ENCODE peak calls at places on chromosomes 3 and 15, in ten cellular contexts. H is fibroblast of lung, W is tibial artery, T is AG09309, Q is thoracic aorta, F is adrenal gland, G is AG04450, Z is astrocyte of the cerebellum, C is cardiac muscle cell, D is epithelial cell of esophagus. I is an unnamed sample.

GRCh38 chr15:80309769-80310384 is 57.9 kb upstream of the CTXND1 start:
- DNase-seq in H (peak), W (no peak), D (peak), Z (no peak), F (peak), Q (no peak), G (no peak), C (peak), T (peak), I (peak)

GRCh38 chr15:92629975-92630626 is 25.5 kb downstream of the FAM174B start:
- DNase-seq in T (no peak), D (no peak), Q (no peak), F (no peak), G (no peak), C (no peak), W (no peak), H (no peak), Z (no peak), I (no peak)

GRCh38 chr15:97817266-97817890 is 143.1 kb upstream of the ARRDC4 start:
- DNase-seq in Z (no peak), D (no peak), W (no peak), Q (no peak), F (no peak), T (no peak), C (no peak), G (no peak), H (no peak), I (no peak)

GRCh38 chr3:138729279-138729678 is 105.4 kb downstream of the PIK3CB start:
- DNase-seq in W (no peak), H (no peak), T (no peak), D (no peak), Q (no peak), C (no peak), F (no peak), Z (no peak), G (no peak), I (peak)

GRCh38 chr15:90895571-90896117 is 7.5 kb upstream of the MAN2A2 start:
- DNase-seq in D (no peak), G (no peak), C (no peak), H (no peak), F (peak), Q (no peak), W (no peak), Z (no peak), T (no peak), I (no peak)

GRCh38 chr3:23999012-23999641 is 54.0 kb downstream of the NR1D2 start:
- DNase-seq in Q (peak), H (peak), G (peak), Z (peak), C (peak), W (peak), D (peak), F (peak), T (no peak), I (no peak)

GRCh38 chr15:79308874-79309273 is 2.0 kb upstream of the TMED3 start:
- DNase-seq in W (no peak), F (no peak), T (no peak), D (no peak), C (no peak), Q (no peak), H (no peak), Z (no peak), G (no peak), I (no peak)

GRCh38 chr3:186930639-186931486 is 537 bp downstream of the ST6GAL1 start:
- DNase-seq in T (no peak), G (no peak), Q (peak), F (peak), D (peak), C (peak), H (peak), Z (no peak), W (peak), I (no peak)

GRCh38 chr3:10160925-10161324 is 3.8 kb upstream of the IRAK2 start:
- DNase-seq in G (no peak), T (no peak), D (no peak), W (no peak), Z (no peak), F (no peak), H (no peak), C (no peak), Q (no peak), I (no peak)

GRCh38 chr3:67947808-67948508 is 293.5 kb upstream of the SUCLG2 start:
- DNase-seq in Z (no peak), G (no peak), C (no peak), T (no peak), D (no peak), Q (no peak), W (no peak), F (no peak), H (no peak), I (no peak)

GRCh38 chr3:161859870-161860450 is 363.4 kb downstream of the OTOL1 start:
- DNase-seq in H (no peak), T (no peak), W (no peak), C (peak), F (no peak), G (no peak), Z (no peak), Q (no peak), D (no peak), I (no peak)

GRCh38 chr3:188546835-188547670 is 393.1 kb downstream of the LPP start:
- DNase-seq in Z (no peak), T (no peak), G (peak), Q (no peak), F (no peak), W (no peak), C (no peak), D (peak), H (peak), I (no peak)

GRCh38 chr3:142958707-142959106 is 4.8 kb downstream of the PAQR9 start:
- DNase-seq in C (no peak), D (peak), Z (no peak), W (no peak), T (peak), G (no peak), H (peak), F (peak), Q (no peak), I (no peak)

GRCh38 chr3:47664519-47664918 is 85.9 kb upstream of the CSPG5 start:
- DNase-seq in F (no peak), Z (no peak), Q (no peak), H (peak), W (no peak), D (no peak), C (peak), T (peak), G (no peak), I (no peak)

GRCh38 chr3:194136519-194137313 is 768 bp downstream of the HES1 start:
- DNase-seq in D (peak), W (peak), T (peak), G (peak), H (peak), C (peak), Z (no peak), Q (peak), F (no peak), I (no peak)

GRCh38 chr15:85354432-85354831 is 26.0 kb upstream of the AKAP13 start:
- DNase-seq in G (no peak), T (no peak), F (no peak), W (no peak), H (peak), D (no peak), Q (no peak), C (no peak), Z (no peak), I (peak)

GRCh38 chr3:73550011-73550410 is 74.7 kb downstream of the PDZRN3 start:
- DNase-seq in Q (no peak), C (no peak), T (no peak), Z (no peak), G (no peak), D (no peak), W (no peak), H (peak), F (no peak), I (no peak)

GRCh38 chr3:48599077-48599501 is 4.0 kb upstream of the COL7A1 start:
- DNase-seq in C (no peak), F (no peak), T (no peak), W (no peak), D (peak), Z (no peak), Q (no peak), G (no peak), H (no peak), I (no peak)

GRCh38 chr15:49331951-49332350 is 91.1 kb upstream of the FGF7 start:
- DNase-seq in F (no peak), G (no peak), W (no peak), H (peak), T (no peak), Z (no peak), D (peak), C (no peak), Q (no peak), I (no peak)

GRCh38 chr3:187628169-187628568 is 42.0 kb downstream of the SST start:
- DNase-seq in Q (no peak), H (no peak), C (peak), W (no peak), G (no peak), D (no peak), T (no peak), Z (no peak), F (no peak), I (no peak)

GRCh38 chr3:101900316-101900715 is 51.0 kb downstream of the NFKBIZ start:
- DNase-seq in D (peak), F (no peak), T (no peak), Q (no peak), C (no peak), G (no peak), W (no peak), H (no peak), Z (no peak), I (no peak)

GRCh38 chr3:32303051-32303786 is 64.7 kb downstream of the CMTM8 start:
- DNase-seq in G (no peak), F (no peak), T (no peak), Q (no peak), H (no peak), Z (no peak), C (no peak), W (no peak), D (no peak), I (no peak)

GRCh38 chr3:35946121-35946856 is 307.0 kb downstream of the ARPP21 start:
- DNase-seq in Q (no peak), H (peak), D (peak), C (peak), Z (peak), T (no peak), G (no peak), F (no peak), W (no peak), I (no peak)

GRCh38 chr3:42680256-42680655 is 5.1 kb upstream of the KLHL40 start:
- DNase-seq in C (no peak), F (no peak), Z (no peak), G (no peak), H (peak), T (peak), D (peak), Q (no peak), W (no peak), I (no peak)

GRCh38 chr3:138567403-138567802 is 26.7 kb downstream of the CEP70 start:
- DNase-seq in Q (no peak), Z (no peak), G (no peak), W (no peak), T (no peak), C (no peak), D (no peak), F (no peak), H (no peak), I (no peak)

GRCh38 chr3:38364721-38365400 is 18.3 kb downstream of the XYLB start:
- DNase-seq in C (no peak), H (no peak), F (no peak), Z (no peak), G (no peak), W (no peak), Q (no peak), T (no peak), D (no peak), I (no peak)

GRCh38 chr15:70829366-70830166 is 24.4 kb downstream of the LARP6 start:
- DNase-seq in D (no peak), Q (no peak), W (no peak), H (no peak), G (no peak), Z (no peak), F (no peak), T (no peak), C (no peak), I (no peak)

GRCh38 chr3:70703305-70704102 is 391.1 kb upstream of the MDFIC2 start:
- DNase-seq in W (no peak), C (no peak), H (no peak), F (no peak), Z (no peak), Q (no peak), D (peak), T (no peak), G (no peak), I (no peak)

GRCh38 chr3:50978991-50979667 is 304.4 kb downstream of the DOCK3 start:
- DNase-seq in H (no peak), W (no peak), T (no peak), Z (no peak), G (no peak), D (no peak), F (no peak), Q (no peak), C (no peak), I (no peak)
- TF ChIP-seq CTCF in H (no peak), W (no peak), T (no peak), Z (peak), G (no peak), D (no peak), F (no peak), Q (no peak), C (no peak), I (no peak)

DNA sequence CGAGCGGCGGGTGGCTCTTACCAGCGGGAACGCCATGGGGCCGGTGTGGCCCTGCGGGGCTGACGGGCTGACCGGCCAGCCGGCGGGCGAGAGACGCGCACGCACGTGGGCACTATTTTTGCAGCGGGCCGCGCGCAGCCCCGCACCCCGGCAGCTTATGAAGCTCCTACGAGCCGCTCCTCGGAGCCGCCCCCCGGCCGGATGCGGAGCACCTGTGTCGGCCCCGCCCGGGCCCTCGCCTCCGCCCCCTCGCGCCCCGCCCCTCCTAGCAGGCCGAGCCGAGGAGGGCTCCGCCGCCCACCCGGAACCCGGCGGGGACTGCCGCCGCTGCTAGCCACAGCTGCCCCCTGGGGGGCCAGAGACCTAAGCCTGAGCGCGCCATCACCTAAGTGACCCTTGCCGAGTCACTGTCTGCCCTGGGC is 683 bp upstream of the CPEB1 start:
- DNase-seq in H (no peak), C (peak), Z (no peak), D (no peak), W (no peak), T (no peak), Q (no peak), G (no peak), F (no peak), I (no peak)
- H3K4me3 ChIP-seq in H (peak), C (peak), Z (peak), D (no peak), W (peak), T (peak), Q (peak), G (peak), F (peak), I (peak)

GRCh38 chr3:12810013-12810780 is 13.7 kb downstream of the CAND2 start:
- DNase-seq in Z (peak), C (peak), W (peak), T (peak), D (peak), F (peak), H (peak), G (peak), Q (peak), I (peak)

GRCh38 chr3:12810963-12811362 is 14.5 kb downstream of the CAND2 start:
- DNase-seq in D (no peak), Z (no peak), W (no peak), H (no peak), Q (no peak), T (no peak), F (no peak), C (no peak), G (no peak), I (no peak)

GRCh38 chr3:12815078-12815477 is 18.6 kb downstream of the CAND2 start:
- DNase-seq in W (no peak), Z (no peak), H (no peak), F (no peak), T (no peak), C (no peak), Q (no peak), G (no peak), D (no peak), I (no peak)

GRCh38 chr3:12813967-12814366 is 17.5 kb downstream of the CAND2 start:
- DNase-seq in Q (no peak), W (no peak), D (no peak), H (no peak), F (no peak), Z (no peak), T (no peak), G (no peak), C (no peak), I (no peak)

GRCh38 chr3:12812812-12813211 is 16.3 kb downstream of the CAND2 start:
- DNase-seq in W (no peak), G (no peak), D (no peak), C (no peak), Q (no peak), H (no peak), T (no peak), F (no peak), Z (no peak), I (no peak)
- TF ChIP-seq CTCF in W (no peak), G (no peak), D (no peak), C (no peak), Q (no peak), H (no peak), T (no peak), F (no peak), Z (no peak), I (no peak)

GRCh38 chr15:42919308-42919707 is 1.3 kb downstream of the TTBK2 start:
- DNase-seq in G (no peak), T (no peak), W (no peak), Z (no peak), H (no peak), Q (no peak), F (no peak), D (peak), C (no peak), I (no peak)
- H3K4me3 ChIP-seq in G (peak), T (peak), W (peak), Z (peak), H (peak), Q (peak), F (peak), D (peak), C (peak), I (peak)